ENCODE peak calls at places on chromosomes 12 and 14, in four cellular contexts. S is GM18507, H is OCI-LY7, A is NCI-H748 treated with DMSO at 0.1 percent for 48 hours. G is an unnamed sample.

GRCh38 chr12:49388682-49389081 is 21.4 kb downstream of the SPATS2 start:
- DNase-seq in H (no peak), S (no peak), A (no peak), G (no peak)

GRCh38 chr12:55899035-55899434 is 28.7 kb downstream of the PYM1 start:
- DNase-seq in A (no peak), H (no peak), S (no peak), G (no peak)

GRCh38 chr12:46771268-46771837 is 54.4 kb downstream of the SLC38A4 start:
- DNase-seq in S (no peak), A (no peak), H (no peak), G (no peak)

GRCh38 chr12:55043542-55043941 is 23.8 kb downstream of the NEUROD4 start:
- DNase-seq in A (no peak), S (no peak), H (no peak), G (no peak)

GRCh38 chr14:91246051-91246852 is 1.7 kb upstream of the GPR68 start:
- DNase-seq in S (no peak), H (no peak), A (no peak), G (peak)

GRCh38 chr14:33587761-33588160 is 363.1 kb downstream of the EGLN3 start:
- DNase-seq in A (no peak), H (no peak), S (no peak), G (no peak)

GRCh38 chr12:108803428-108804105 is 53.8 kb downstream of the SSH1 start:
- DNase-seq in S (peak), H (peak), A (peak), G (peak)

GRCh38 chr12:3389911-3390310 is 101.1 kb upstream of the PRMT8 start:
- DNase-seq in H (no peak), S (no peak), A (no peak), G (no peak)

GRCh38 chr12:107570721-107571120 is 114.9 kb upstream of the PWP1 start:
- DNase-seq in S (no peak), H (no peak), A (no peak), G (no peak)

GRCh38 chr14:96085369-96085768 is 46.2 kb downstream of the C14orf132 start:
- DNase-seq in A (no peak), H (no peak), S (no peak), G (no peak)

GRCh38 chr14:21999400-21999799 is 325.8 kb upstream of the OR4E1 start:
- DNase-seq in H (no peak), S (no peak), A (no peak), G (no peak)

GRCh38 chr14:38042356-38042755 is 165.3 kb upstream of the SSTR1 start:
- DNase-seq in S (no peak), A (no peak), H (no peak), G (no peak)